ENCODE peak calls at places on chromosome 16, in nine cellular contexts. M is RCC 7860; J is EL; Z is ELF-1; Y is psoas muscle; Q is left cardiac atrium; X is activated CD4-positive, alpha-beta T cell treated with anti-CD3 and anti-CD28 coated beads, Interleukin-2, amount 10 ng/mL, durations not matched to agents 7 days and 5 days; K is HuH-7; N is hypothalamus. E is an unnamed sample.

GRCh38 chr16:71396589-71396988 is 38.1 kb downstream of the CALB2 start:
- DNase-seq in N (no peak), M (no peak), Q (no peak), X (no peak), Z (no peak), Y (no peak), K (no peak), J (no peak), E (no peak)

GRCh38 chr16:11125936-11126335 is 130.1 kb downstream of the SOCS1 start:
- DNase-seq in J (no peak), Q (no peak), X (no peak), N (no peak), Y (no peak), K (no peak), M (no peak), Z (no peak), E (no peak)

GRCh38 chr16:51343411-51343810 is 192.3 kb upstream of the SALL1 start:
- DNase-seq in Y (no peak), J (no peak), K (no peak), N (no peak), Q (no peak), Z (no peak), M (no peak), X (no peak), E (no peak)

GRCh38 chr16:83054302-83054701 is 427.5 kb downstream of the CDH13 start:
- DNase-seq in M (no peak), N (no peak), Q (no peak), J (no peak), Z (no peak), Y (no peak), X (no peak), K (no peak), E (no peak)

GRCh38 chr16:82544378-82544777 is 82.4 kb upstream of the CDH13 start:
- DNase-seq in K (no peak), Q (no peak), M (no peak), N (no peak), X (no peak), Y (no peak), Z (no peak), J (no peak), E (no peak)

GRCh38 chr16:69217433-69217832 is 30.5 kb downstream of the SNTB2 start:
- DNase-seq in Z (no peak), Y (no peak), Q (no peak), M (peak; percentile 58), N (no peak), J (peak; percentile 71), X (no peak), K (no peak), E (no peak)

GRCh38 chr16:62190426-62190825 is 154.2 kb upstream of the CDH8 start:
- DNase-seq in Y (no peak), J (no peak), Q (no peak), K (no peak), X (no peak), Z (peak; percentile 9), M (no peak), N (no peak), E (peak; percentile 3)

GRCh38 chr16:19389246-19389645 is 28.4 kb upstream of the TMC5 start:
- DNase-seq in M (peak; percentile 6), Z (peak; percentile 62), Q (peak; percentile 61), N (no peak), X (peak; percentile 67), Y (no peak), K (peak; percentile 55), J (peak; percentile 34), E (peak; percentile 41)

GRCh38 chr16:77759821-77760220 is 28.5 kb upstream of the VAT1L start:
- DNase-seq in N (no peak), M (no peak), Z (no peak), Q (no peak), X (no peak), J (no peak), Y (no peak), K (no peak), E (no peak)

GRCh38 chr16:56257260-56257659 is 66.0 kb downstream of the GNAO1 start:
- DNase-seq in Z (no peak), N (no peak), Q (peak; percentile 66), X (no peak), K (no peak), J (no peak), M (no peak), Y (peak; percentile 74), E (no peak)

GRCh38 chr16:426115-426905 is 861 bp downstream of the RAB11FIP3 start:
- DNase-seq in Y (peak; percentile 63), M (no peak), N (no peak), Z (peak; percentile 39), Q (no peak), J (peak; percentile 15), K (no peak), X (no peak), E (no peak)

GRCh38 chr16:67781548-67781921 is 24.8 kb downstream of the RANBP10 start:
- DNase-seq in N (no peak), J (no peak), Z (no peak), Y (no peak), Q (no peak), X (peak; percentile 58), M (no peak), K (no peak), E (no peak)

GRCh38 chr16:23225634-23226033 is 43.1 kb downstream of the SCNN1G start:
- DNase-seq in M (no peak), Z (no peak), K (no peak), Y (no peak), Q (no peak), J (no peak), X (no peak), N (no peak), E (no peak)

GRCh38 chr16:69566437-69567030 is 768 bp downstream of the NFAT5 start:
- DNase-seq in N (peak; percentile 42), K (peak; percentile 59), Q (peak; percentile 75), Z (peak; percentile 50), Y (peak; percentile 77), J (peak; percentile 82), X (peak; percentile 9), M (peak; percentile 26), E (no peak)

GRCh38 chr16:75096730-75097129 is 19.9 kb downstream of the LDHD start:
- DNase-seq in Y (no peak), N (no peak), Z (peak; percentile 92), Q (no peak), J (no peak), K (peak; percentile 51), M (no peak), X (no peak), E (no peak)

GRCh38 chr16:78235168-78235800 is 135.8 kb downstream of the WWOX start:
- DNase-seq in J (no peak), N (peak; percentile 24), Y (peak; percentile 60), M (peak; percentile 37), Z (peak; percentile 90), Q (peak; percentile 67), K (peak; percentile 77), X (peak; percentile 69), E (peak; percentile 22)

GRCh38 chr16:67336646-67337045 is 10.0 kb downstream of the LRRC36 start:
- DNase-seq in M (peak; percentile 44), N (no peak), X (no peak), Q (no peak), K (no peak), J (peak; percentile 11), Z (no peak), Y (no peak), E (no peak)

GRCh38 chr16:67663151-67663876 is 2.6 kb downstream of the PARD6A start:
- DNase-seq in Z (no peak), Y (peak; percentile 58), K (peak; percentile 77), J (peak; percentile 31), Q (no peak), M (no peak), N (no peak), X (peak; percentile 50), E (no peak)

GRCh38 chr16:89401641-89402445 is 88.5 kb downstream of the ANKRD11 start:
- DNase-seq in Y (peak; percentile 30), Q (no peak), N (no peak), K (no peak), M (no peak), X (no peak), Z (no peak), J (no peak), E (no peak)

GRCh38 chr16:68386628-68387027 is 61.7 kb downstream of the SMPD3 start:
- DNase-seq in N (no peak), X (no peak), Y (no peak), Z (no peak), J (no peak), M (no peak), K (no peak), Q (no peak), E (no peak)

GRCh38 chr16:69408451-69408850 is 16.0 kb upstream of the CYB5B start:
- DNase-seq in N (no peak), Z (no peak), M (no peak), X (no peak), J (no peak), Y (no peak), Q (peak; percentile 58), K (no peak), E (no peak)

GRCh38 chr16:56884026-56884582 is 19.1 kb downstream of the SLC12A3 start:
- DNase-seq in J (no peak), Z (no peak), X (no peak), K (no peak), Q (no peak), N (no peak), M (no peak), Y (no peak), E (no peak)

GRCh38 chr16:55539049-55539448 is 27.4 kb upstream of the CAPNS2 start:
- DNase-seq in N (no peak), Z (no peak), Y (no peak), X (no peak), J (no peak), K (no peak), M (no peak), Q (no peak), E (no peak)

GRCh38 chr16:56488035-56488434 is 31.8 kb downstream of the BBS2 start:
- DNase-seq in M (no peak), Y (no peak), Q (no peak), N (peak; percentile 9), K (no peak), X (no peak), J (no peak), Z (no peak), E (no peak)

GRCh38 chr16:265711-266110 is 10.0 kb downstream of the RGS11 start:
- DNase-seq in X (no peak), Y (no peak), M (no peak), K (no peak), Z (no peak), J (no peak), Q (no peak), N (no peak), E (no peak)

GRCh38 chr16:48300391-48300856 is 53.1 kb upstream of the ABCC11 start:
- DNase-seq in Y (no peak), Q (peak; percentile 38), M (no peak), J (peak; percentile 54), N (no peak), Z (no peak), K (no peak), X (no peak), E (no peak)

GRCh38 chr16:73912850-73913249 is 383.8 kb upstream of the PSMD7 start:
- DNase-seq in K (no peak), N (no peak), X (no peak), J (no peak), Z (no peak), Y (no peak), Q (no peak), M (no peak), E (no peak)

GRCh38 chr16:50774405-50774804 is 32.5 kb downstream of the CYLD start:
- DNase-seq in N (no peak), M (no peak), Y (no peak), Q (no peak), K (no peak), X (no peak), J (no peak), Z (no peak), E (no peak)

GRCh38 chr16:88289001-88289400 is 93.8 kb upstream of the ZNF469 start:
- DNase-seq in J (no peak), K (no peak), Y (no peak), M (no peak), Z (no peak), N (no peak), Q (no peak), X (no peak), E (no peak)

GRCh38 chr16:70706948-70707465 is 21.2 kb upstream of the MTSS2 start:
- DNase-seq in J (peak; percentile 96), Y (no peak), Q (no peak), K (no peak), Z (no peak), X (no peak), M (peak; percentile 22), N (no peak), E (no peak)

GRCh38 chr16:83244057-83244456 is 563.7 kb upstream of the HSBP1 start:
- DNase-seq in M (no peak), J (no peak), X (no peak), Z (no peak), Y (no peak), K (no peak), Q (no peak), N (no peak), E (no peak)

E was measured in SHP77 treated with DMSO at 0.1 percent for 48 hours.